ENCODE peak calls at places on chromosomes 4 and X, in seven cellular contexts. Z, U, A, J, O, E and Q are unnamed samples.

GRCh38 chr4:185071412-185071811 is 53.1 kb downstream of the HELT start:
- DNase-seq in U (no peak), J (no peak), O (peak), E (no peak), Z (no peak), A (no peak), Q (no peak)

GRCh38 chr4:123699823-123700822 is 303.5 kb downstream of the SPRY1 start:
- DNase-seq in E (no peak), O (peak), J (no peak), A (peak), U (no peak), Z (peak), Q (peak)

GRCh38 chr4:125938541-125938940 is 623.8 kb downstream of the FAT4 start:
- DNase-seq in A (peak), O (peak), J (no peak), U (no peak), E (no peak), Z (no peak), Q (no peak)

GRCh38 chr4:87540176-87541058 is 11.2 kb upstream of the SPARCL1 start:
- DNase-seq in Z (no peak), J (no peak), A (peak), O (peak), U (no peak), E (no peak), Q (no peak)

GRCh38 chr4:119025916-119026661 is 109.5 kb upstream of the MYOZ2 start:
- DNase-seq in A (peak), E (no peak), U (no peak), O (peak), J (no peak), Z (peak), Q (peak)

GRCh38 chrX:34917146-34917545 is 25.4 kb upstream of the FAM47B start:
- DNase-seq in J (no peak), A (no peak), E (no peak), O (no peak), Z (no peak), U (no peak), Q (no peak)

GRCh38 chr4:98510757-98511517 is 147.5 kb downstream of the TSPAN5 start:
- DNase-seq in O (peak), J (no peak), U (no peak), A (peak), Z (peak), E (no peak), Q (peak)

GRCh38 chr4:147103403-147103946 is 157.8 kb upstream of the TTC29 start:
- DNase-seq in A (peak), J (no peak), E (peak), U (no peak), Z (peak), O (peak), Q (peak)

GRCh38 chr4:8010618-8011017 is 71.0 kb upstream of the AFAP1 start:
- DNase-seq in E (peak), A (no peak), O (peak), J (peak), U (peak), Z (no peak), Q (peak)

GRCh38 chrX:112901821-112902732 is 61.4 kb upstream of the AMOT start:
- DNase-seq in O (no peak), A (no peak), Z (no peak), J (no peak), U (no peak), E (no peak), Q (peak)

GRCh38 chr4:51851937-51852290 is 9.0 kb downstream of the DCUN1D4 start:
- DNase-seq in A (no peak), Z (no peak), J (no peak), U (no peak), O (no peak), E (no peak), Q (no peak)

GRCh38 chr4:52983563-52984303 is 121.6 kb downstream of the RASL11B start:
- DNase-seq in J (no peak), E (no peak), U (peak), Z (peak), A (peak), O (peak), Q (peak)

GRCh38 chrX:19549838-19550237 is 34.5 kb upstream of the MAP3K15 start:
- DNase-seq in J (no peak), A (no peak), O (no peak), Z (no peak), U (no peak), E (no peak), Q (no peak)

GRCh38 chr4:125244848-125245450 is 69.8 kb upstream of the FAT4 start:
- DNase-seq in Z (peak), A (peak), U (peak), O (peak), J (no peak), E (no peak), Q (peak)

GRCh38 chrX:71632923-71633657 is 14.8 kb upstream of the CXCR3 start:
- DNase-seq in Z (no peak), J (no peak), A (no peak), U (no peak), E (no peak), O (no peak), Q (no peak)

GRCh38 chrX:1205681-1206611 is 6.5 kb downstream of the CRLF2 start:
- DNase-seq in J (no peak), U (no peak), E (peak), Z (peak), O (peak), A (no peak), Q (peak)

GRCh38 chr4:76952631-76953587 is 3.4 kb downstream of the SEPTIN11 start:
- DNase-seq in O (no peak), A (no peak), U (no peak), E (no peak), J (no peak), Z (no peak), Q (no peak)

GRCh38 chrX:63889001-63889400 is 104.0 kb upstream of the ARHGEF9 start:
- DNase-seq in Z (peak), J (no peak), U (no peak), O (peak), E (no peak), A (no peak), Q (peak)

GRCh38 chr4:167966161-167966560 is 126.2 kb upstream of the ANXA10 start:
- DNase-seq in O (peak), U (no peak), E (no peak), J (no peak), A (no peak), Z (peak), Q (peak)

GRCh38 chrX:11698747-11699146 is 33.0 kb upstream of the ARHGAP6 start:
- DNase-seq in A (no peak), Z (no peak), U (no peak), E (no peak), J (no peak), O (peak), Q (no peak)

GRCh38 chr4:109496875-109497274 is 63.2 kb upstream of the MCUB start:
- DNase-seq in O (peak), E (no peak), A (no peak), J (no peak), Z (no peak), U (no peak), Q (no peak)

GRCh38 chr4:87567191-87567590 is 38.0 kb upstream of the SPARCL1 start:
- DNase-seq in O (no peak), A (no peak), U (no peak), J (no peak), E (no peak), Z (peak), Q (peak)